ENCODE peak calls at places on chromosomes 4 and X, in six cellular contexts. N, K, W, G, R and B are unnamed samples.

GRCh38 chr4:17719106-17719505 is 62.3 kb downstream of the FAM184B start:
- DNase-seq in N (no peak), K (no peak), W (no peak), G (no peak), R (no peak), B (no peak)

GRCh38 chrX:11066812-11067211 is 44.3 kb upstream of the HCCS start:
- DNase-seq in N (no peak), K (no peak), W (no peak), G (no peak), R (no peak), B (no peak)

GRCh38 chr4:125639182-125639621 is 324.4 kb downstream of the FAT4 start:
- DNase-seq in N (peak; percentile 34), K (no peak), W (no peak), G (no peak), R (no peak), B (no peak)

GRCh38 chr4:4720671-4721070 is 138.8 kb upstream of the MSX1 start:
- DNase-seq in N (no peak), K (no peak), W (peak; percentile 43), G (no peak), R (no peak), B (no peak)

GRCh38 chr4:140156529-140157171 is 2.7 kb upstream of the MAML3 start:
- DNase-seq in N (no peak), K (no peak), W (no peak), G (peak; percentile 16), R (no peak), B (no peak)

GRCh38 chrX:107205770-107206696 is at the start of the genes DNAAF6 and NUP62CL:
- DNase-seq in N (peak; percentile 93), K (peak; percentile 46), W (peak; percentile 77), G (peak; percentile 75), R (peak; percentile 72), B (peak; percentile 58)

GRCh38 chrX:56765816-56766553 is 36.9 kb downstream of the NBDY start:
- DNase-seq in N (no peak), K (no peak), W (no peak), G (no peak), R (peak; percentile 12), B (no peak)

GRCh38 chrX:49106930-49107329 is 16.6 kb downstream of the GPKOW start:
- DNase-seq in N (peak; percentile 47), K (no peak), W (no peak), G (peak; percentile 15), R (no peak), B (peak; percentile 42)

GRCh38 chr4:1047106-1047975 is 35.9 kb downstream of the FGFRL1 start:
- DNase-seq in N (peak; percentile 1), K (peak; percentile 37), W (peak; percentile 74), G (no peak), R (peak; percentile 38), B (peak; percentile 62)

GRCh38 chrX:68238568-68238967 is 194.7 kb downstream of the OPHN1 start:
- DNase-seq in N (peak; percentile 21), K (no peak), W (no peak), G (no peak), R (no peak), B (no peak)

GRCh38 chrX:39897741-39898097 is 200.0 kb downstream of the BCOR start:
- DNase-seq in N (no peak), K (no peak), W (no peak), G (no peak), R (no peak), B (no peak)

GRCh38 chr4:26191353-26191752 is 129.5 kb upstream of the RBPJ start:
- DNase-seq in N (no peak), K (no peak), W (no peak), G (no peak), R (no peak), B (peak; percentile 97)

GRCh38 chr4:45036677-45037076 is 310.3 kb upstream of the GNPDA2 start:
- DNase-seq in N (peak; percentile 44), K (no peak), W (no peak), G (no peak), R (no peak), B (no peak)

GRCh38 chr4:1233641-1234277 is 15.2 kb downstream of the CTBP1 start:
- DNase-seq in N (no peak), K (peak; percentile 83), W (no peak), G (no peak), R (no peak), B (no peak)

GRCh38 chrX:24396236-24396929 is 35.9 kb downstream of the SUPT20HL1 start:
- DNase-seq in N (no peak), K (no peak), W (no peak), G (no peak), R (no peak), B (no peak)

GRCh38 chr4:127505203-127505602 is 127.6 kb upstream of the INTU start:
- DNase-seq in N (no peak), K (no peak), W (no peak), G (no peak), R (no peak), B (no peak)

GRCh38 chrX:97065066-97065465 is 181.4 kb downstream of the RPA4 start:
- DNase-seq in N (no peak), K (no peak), W (no peak), G (no peak), R (no peak), B (no peak)

GRCh38 chrX:19616016-19616415 is 100.7 kb upstream of the MAP3K15 start:
- DNase-seq in N (no peak), K (no peak), W (no peak), G (no peak), R (no peak), B (no peak)

GRCh38 chrX:133495464-133496391 is 80.4 kb upstream of the GPC4 start:
- DNase-seq in N (no peak), K (peak; percentile 87), W (peak; percentile 78), G (no peak), R (peak; percentile 63), B (peak; percentile 54)

GRCh38 chr4:83771113-83771705 is 235.3 kb downstream of the GPAT3 start:
- DNase-seq in N (peak; percentile 50), K (no peak), W (no peak), G (no peak), R (peak; percentile 7), B (peak; percentile 14)

GRCh38 chr4:109560687-109561452 is 824 bp downstream of the MCUB start:
- DNase-seq in N (peak; percentile 24), K (peak; percentile 41), W (peak; percentile 83), G (peak; percentile 80), R (peak; percentile 37), B (peak; percentile 53)

GRCh38 chrX:132367984-132368383 is 120.9 kb downstream of the MBNL3 start:
- DNase-seq in N (no peak), K (no peak), W (no peak), G (no peak), R (no peak), B (no peak)

GRCh38 chrX:38277136-38277535 is 50.2 kb downstream of the RPGR start:
- DNase-seq in N (no peak), K (no peak), W (no peak), G (no peak), R (no peak), B (peak; percentile 12)

GRCh38 chrX:53285591-53285990 is 4.2 kb upstream of the IQSEC2 start:
- DNase-seq in N (no peak), K (no peak), W (no peak), G (no peak), R (no peak), B (no peak)

GRCh38 chr4:24210332-24210902 is 320.6 kb upstream of the PPARGC1A start:
- DNase-seq in N (no peak), K (peak; percentile 17), W (peak; percentile 91), G (no peak), R (peak; percentile 8), B (no peak)

GRCh38 chrX:110045421-110045820 is 42.5 kb downstream of the TMEM164 start:
- DNase-seq in N (no peak), K (no peak), W (no peak), G (no peak), R (no peak), B (no peak)

GRCh38 chrX:64204252-64204651 is 1.3 kb downstream of the AMER1 start:
- DNase-seq in N (peak; percentile 47), K (peak; percentile 18), W (no peak), G (no peak), R (peak; percentile 16), B (peak; percentile 18)

GRCh38 chrX:68355629-68355920 is 77.7 kb downstream of the OPHN1 start:
- DNase-seq in N (no peak), K (no peak), W (no peak), G (no peak), R (peak; percentile 16), B (peak; percentile 1)

DNA sequence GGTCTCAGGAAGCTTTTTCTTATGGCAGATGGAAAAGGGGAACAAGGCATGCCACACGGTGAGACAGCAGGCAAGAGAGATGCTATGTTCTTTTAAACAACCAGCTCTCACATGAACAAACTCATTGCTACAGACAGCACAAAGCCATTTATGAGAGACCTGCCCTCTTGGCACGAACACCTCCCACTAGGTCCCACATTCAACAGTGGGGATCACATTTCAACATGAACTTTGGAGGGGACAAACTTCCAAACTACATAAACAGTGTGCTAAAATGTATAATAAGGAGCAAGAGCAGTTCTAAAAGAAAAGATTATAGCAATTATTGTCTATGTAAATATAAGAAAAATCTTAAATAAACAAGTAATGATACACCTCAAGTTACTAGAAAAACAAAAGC is 391.8 kb upstream of the CPXCR1 start:
- DNase-seq in N (no peak), K (no peak), W (no peak), G (no peak), R (no peak), B (no peak)
- H3K4me1 ChIP-seq in N (no peaks in the 10 kb centered on the region), K (no peaks in the 10 kb centered on the region), W (no peaks in the 10 kb centered on the region), G (no peaks in the 10 kb centered on the region), R (no peaks in the 10 kb centered on the region), B (no peaks in the 10 kb centered on the region)

GRCh38 chr4:75715105-75715799 is 9.1 kb upstream of the USO1 start:
- DNase-seq in N (no peak), K (no peak), W (no peak), G (no peak), R (no peak), B (no peak)
- H3K27ac ChIP-seq in N (no peak overlapping the region), K (no peak overlapping the region), W (no peak overlapping the region), G (no peak overlapping the region), R (peak overlapping the region; percentile 14), B (no peak overlapping the region)

DNA sequence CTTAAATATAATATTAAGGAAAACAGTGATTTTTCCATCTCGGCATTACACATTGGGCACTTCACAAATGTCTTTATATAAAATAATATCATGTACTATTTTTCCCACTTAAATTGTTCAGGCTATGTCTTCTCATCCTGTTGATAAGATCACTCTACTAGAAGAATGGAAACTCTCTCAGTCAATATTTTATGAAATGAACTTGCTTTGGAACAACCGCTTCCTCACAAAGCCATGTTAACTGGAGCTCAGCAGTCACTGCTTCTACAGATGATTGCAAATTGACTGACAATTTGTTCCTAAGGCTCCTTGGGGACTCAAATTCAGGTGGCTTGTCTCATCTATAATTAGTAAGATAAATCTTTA is 127.5 kb upstream of the CBR4 start:
- DNase-seq in N (no peak), K (no peak), W (no peak), G (no peak), R (no peak), B (no peak)
- H3K4me1 ChIP-seq in N (peaks cover 6% of the 10 kb centered on the region), K (no peaks in the 10 kb centered on the region), W (peaks cover 26% of the 10 kb centered on the region), G (no peaks in the 10 kb centered on the region), R (no peaks in the 10 kb centered on the region), B (no peaks in the 10 kb centered on the region)

GRCh38 chrX:127030011-127030738 is 210.6 kb downstream of the PRR32 start:
- DNase-seq in N (no peak), K (no peak), W (no peak), G (no peak), R (no peak), B (no peak)
- H3K27ac ChIP-seq in N (no peak overlapping the region), K (peak overlapping the region; percentile 25), W (peak overlapping the region; percentile 24), G (no peak overlapping the region), R (no peak overlapping the region), B (no peak overlapping the region)